ENCODE peak calls at places on chromosome 12, in five cellular contexts. K is A549, S is GM12878, A is HepG2, L is HCT116. U is an unnamed sample.

GRCh38 chr12:6953417-6954315 is 2.5 kb downstream of the PTPN6 start:
- DNase-seq in K (no peak), S (peak; percentile 95), A (no peak), L (no peak), U (no peak)

GRCh38 chr12:52445876-52446275 is 6.1 kb downstream of the KRT6B start:
- DNase-seq in K (no peak), S (no peak), A (no peak), L (no peak), U (no peak)

GRCh38 chr12:130438711-130439110 is 101.0 kb downstream of the PIWIL1 start:
- DNase-seq in K (no peak), S (no peak), A (no peak), L (no peak), U (no peak)

GRCh38 chr12:31033681-31034080 is 40.0 kb upstream of the DDX11 start:
- DNase-seq in K (no peak), S (no peak), A (no peak), L (no peak), U (no peak)

GRCh38 chr12:52947738-52948423 is 1.0 kb upstream of the KRT18 start:
- DNase-seq in K (no peak), S (no peak), A (no peak), L (no peak), U (no peak)

GRCh38 chr12:88993655-88994054 is 358.6 kb downstream of the DUSP6 start:
- DNase-seq in K (peak; percentile 18), S (no peak), A (peak; percentile 36), L (peak; percentile 63), U (peak; percentile 15)

GRCh38 chr12:48334807-48335206 is 15.9 kb downstream of the ZNF641 start:
- DNase-seq in K (no peak), S (no peak), A (no peak), L (no peak), U (no peak)

GRCh38 chr12:120640840-120641833 is 711 bp downstream of the CABP1 start:
- DNase-seq in K (no peak), S (no peak), A (peak; percentile 22), L (no peak), U (no peak)

GRCh38 chr12:124240493-124240892 is 54.4 kb upstream of the RFLNA start:
- DNase-seq in K (peak; percentile 24), S (no peak), A (no peak), L (peak; percentile 39), U (no peak)

GRCh38 chr12:107497231-107497630 is 188.4 kb upstream of the PWP1 start:
- DNase-seq in K (no peak), S (no peak), A (no peak), L (no peak), U (no peak)

GRCh38 chr12:94046626-94047410 is 101.6 kb upstream of the PLXNC1 start:
- DNase-seq in K (no peak), S (no peak), A (no peak), L (no peak), U (no peak)

GRCh38 chr12:64673490-64674169 is 63.3 kb downstream of the RASSF3 start:
- DNase-seq in K (no peak), S (no peak), A (peak; percentile 32), L (no peak), U (no peak)

GRCh38 chr12:122111070-122111750 is 32.7 kb downstream of the MLXIP start:
- DNase-seq in K (no peak), S (no peak), A (no peak), L (peak; percentile 29), U (no peak)

GRCh38 chr12:14216405-14217294 is 148.8 kb upstream of the ATF7IP start:
- DNase-seq in K (no peak), S (no peak), A (no peak), L (no peak), U (no peak)

GRCh38 chr12:13135336-13136178 is 32.1 kb upstream of the GSG1 start:
- DNase-seq in K (no peak), S (no peak), A (no peak), L (peak; percentile 47), U (no peak)

GRCh38 chr12:57515934-57516541 is 4.3 kb downstream of the DDIT3 start:
- DNase-seq in K (no peak), S (no peak), A (no peak), L (no peak), U (no peak)

GRCh38 chr12:57517187-57517586 is 3.1 kb downstream of the DDIT3 start:
- DNase-seq in K (no peak), S (no peak), A (no peak), L (no peak), U (peak; percentile 28)

GRCh38 chr12:57518176-57518919 is 2.0 kb downstream of the DDIT3 start:
- DNase-seq in K (no peak), S (no peak), A (no peak), L (no peak), U (no peak)

GRCh38 chr12:57515468-57515933 is 4.8 kb downstream of the DDIT3 start:
- DNase-seq in K (no peak), S (no peak), A (no peak), L (no peak), U (no peak)

DNA sequence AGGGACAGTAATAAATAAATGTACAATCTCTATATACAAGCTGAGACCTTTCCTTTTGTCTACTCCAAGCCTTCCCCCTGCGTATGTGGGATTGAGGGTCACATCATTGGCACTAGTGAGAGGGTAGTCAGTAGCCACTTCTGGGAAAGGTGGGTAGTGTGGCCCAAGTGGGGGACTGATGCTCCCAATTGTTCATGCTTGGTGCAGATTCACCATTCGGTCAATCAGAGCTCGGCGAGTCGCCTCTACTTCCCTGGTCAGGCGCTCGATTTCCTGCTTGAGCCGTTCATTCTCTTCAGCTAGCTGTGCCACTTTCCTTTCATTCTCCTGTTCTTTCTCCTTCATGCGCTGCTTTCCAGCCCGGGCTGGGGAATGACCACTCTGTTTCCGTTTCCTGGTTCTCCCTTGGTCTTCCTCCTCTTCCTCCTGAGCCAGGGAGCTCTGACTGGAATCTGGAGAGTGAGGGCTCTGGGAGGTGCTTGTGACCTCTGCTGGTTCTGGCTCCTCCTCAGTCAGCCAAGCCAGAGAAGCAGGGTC is 3.6 kb downstream of the DDIT3 start:
- DNase-seq in K (no peak), S (no peak), A (no peak), L (no peak), U (no peak)
- TF ChIP-seq REST in K (no peak), S (no peak), A (no peak), L (no peak), U (no peak)

GRCh38 chr12:103482365-103482764 is 13.4 kb downstream of the C12orf42 start:
- DNase-seq in K (no peak), S (no peak), A (no peak), L (no peak), U (no peak)
- H3K9me3 ChIP-seq in K (no peaks in the 10 kb centered on the region), S (peaks cover 1% of the 10 kb centered on the region), A (no peaks in the 10 kb centered on the region), L (no peaks in the 10 kb centered on the region), U (no peaks in the 10 kb centered on the region)

GRCh38 chr12:106254724-106255123 is 6.9 kb upstream of the CKAP4 start:
- DNase-seq in K (no peak), S (no peak), A (no peak), L (no peak), U (no peak)
- TF ChIP-seq REST in K (no peak), S (no peak), A (no peak), L (no peak), U (no peak)

GRCh38 chr12:37546206-37546605 is 770.4 kb upstream of the ALG10B start:
- DNase-seq in K (no peak), S (no peak), A (no peak), L (no peak), U (no peak)

GRCh38 chr12:37546901-37547475 is 769.6 kb upstream of the ALG10B start:
- DNase-seq in K (no peak), S (no peak), A (no peak), L (no peak), U (no peak)

GRCh38 chr12:37543966-37544668 is 772.5 kb upstream of the ALG10B start:
- DNase-seq in K (no peak), S (no peak), A (no peak), L (no peak), U (no peak)

GRCh38 chr12:37547611-37548010 is 769.0 kb upstream of the ALG10B start:
- DNase-seq in K (no peak), S (no peak), A (no peak), L (no peak), U (no peak)

GRCh38 chr12:37545759-37546158 is 770.8 kb upstream of the ALG10B start:
- DNase-seq in K (no peak), S (no peak), A (no peak), L (no peak), U (no peak)
- H3K9me3 ChIP-seq in K (no peaks in the 10 kb centered on the region), S (peaks cover 3% of the 10 kb centered on the region), A (peaks cover 96% of the 10 kb centered on the region), L (no peaks in the 10 kb centered on the region), U (no peaks in the 10 kb centered on the region)

GRCh38 chr12:46660276-46660675 is 165.5 kb downstream of the SLC38A4 start:
- DNase-seq in K (no peak), S (no peak), A (no peak), L (no peak), U (no peak)

GRCh38 chr12:46659844-46660243 is 166.0 kb downstream of the SLC38A4 start:
- DNase-seq in K (no peak), S (no peak), A (no peak), L (no peak), U (no peak)

GRCh38 chr12:46660719-46661118 is 165.1 kb downstream of the SLC38A4 start:
- DNase-seq in K (no peak), S (no peak), A (no peak), L (no peak), U (no peak)

GRCh38 chr12:46663297-46663696 is 162.5 kb downstream of the SLC38A4 start:
- DNase-seq in K (no peak), S (no peak), A (no peak), L (no peak), U (no peak)

GRCh38 chr12:46661161-46661845 is 164.5 kb downstream of the SLC38A4 start:
- DNase-seq in K (peak; percentile 47), S (peak; percentile 48), A (peak; percentile 77), L (peak; percentile 71), U (peak; percentile 87)
- TF ChIP-seq REST in K (no peak), S (no peak), A (no peak), L (no peak), U (no peak)

GRCh38 chr12:34305176-34305575 is 282.9 kb downstream of the ALG10 start:
- DNase-seq in K (no peak), S (no peak), A (no peak), L (no peak), U (no peak)
- H3K9me3 ChIP-seq in K (no peaks in the 10 kb centered on the region), S (no peaks in the 10 kb centered on the region), A (no peaks in the 10 kb centered on the region), L (no peaks in the 10 kb centered on the region), U (no peaks in the 10 kb centered on the region)

U was measured in Panc1.